ENCODE peak calls at places on chromosomes 5 and 9, in seven cellular contexts. E, I, L, J, F, T and K are unnamed samples.

GRCh38 chr5:180950291-180950949 is 38.2 kb upstream of the BTNL3 start:
- DNase-seq in T (no peak), F (no peak), L (no peak), E (no peak), I (no peak), J (no peak), K (no peak)

GRCh38 chr9:83234541-83234940 is 171.6 kb upstream of the RASEF start:
- DNase-seq in E (no peak), I (no peak), F (no peak), L (no peak), J (no peak), T (no peak), K (no peak)

GRCh38 chr9:107360098-107360497 is 77.0 kb downstream of the RAD23B start:
- DNase-seq in J (no peak), I (no peak), L (no peak), F (no peak), E (no peak), T (no peak), K (no peak)

GRCh38 chr9:103661663-103662062 is 432.4 kb upstream of the SMC2 start:
- DNase-seq in J (no peak), L (no peak), T (no peak), E (no peak), F (no peak), I (no peak), K (no peak)

GRCh38 chr9:116928884-116929283 is 241.8 kb downstream of the TRIM32 start:
- DNase-seq in J (no peak), I (no peak), L (no peak), E (no peak), F (no peak), T (no peak), K (no peak)

GRCh38 chr5:165757756-165758155 is 2252.3 kb downstream of the MAT2B start:
- DNase-seq in I (no peak), J (no peak), F (no peak), L (no peak), T (no peak), E (no peak), K (no peak)

GRCh38 chr5:173823274-173823644 is 64.9 kb upstream of the CPEB4 start:
- DNase-seq in T (no peak), L (no peak), J (no peak), F (no peak), I (no peak), E (no peak), K (no peak)

GRCh38 chr9:131103535-131103934 is 7.2 kb downstream of the AIF1L start:
- DNase-seq in L (no peak), I (no peak), T (no peak), E (no peak), F (no peak), J (no peak), K (no peak)

GRCh38 chr5:157478726-157479125 is 18.7 kb downstream of the NIPAL4 start:
- DNase-seq in T (no peak), I (no peak), J (no peak), F (no peak), L (no peak), E (no peak), K (no peak)

GRCh38 chr9:32378496-32378895 is 5.9 kb upstream of the ACO1 start:
- DNase-seq in E (peak), F (peak), T (no peak), L (peak), J (no peak), I (no peak), K (no peak)

GRCh38 chr9:33101104-33101951 is 24.9 kb upstream of the SMU1 start:
- DNase-seq in E (no peak), L (no peak), J (no peak), T (no peak), I (no peak), F (no peak), K (no peak)

GRCh38 chr9:26210338-26210851 is 532.2 kb upstream of the TUSC1 start:
- DNase-seq in F (no peak), J (no peak), I (no peak), T (no peak), L (no peak), E (no peak), K (no peak)

GRCh38 chr9:69809304-69809863 is 11.2 kb upstream of the CFAP95 start:
- DNase-seq in E (no peak), J (peak), T (no peak), I (no peak), F (no peak), L (no peak), K (no peak)

GRCh38 chr9:127074561-127075548 is 47.6 kb downstream of the ANGPTL2 start:
- DNase-seq in J (no peak), I (no peak), L (no peak), F (no peak), T (no peak), E (no peak), K (no peak)

GRCh38 chr5:157390179-157390923 is 69.7 kb upstream of the NIPAL4 start:
- DNase-seq in F (peak), L (no peak), I (peak), T (peak), E (peak), J (no peak), K (no peak)

GRCh38 chr5:181283347-181283746 is 22.4 kb upstream of the TRIM52 start:
- DNase-seq in J (no peak), L (no peak), I (no peak), F (no peak), T (no peak), E (no peak), K (no peak)

GRCh38 chr5:38601133-38601842 is 44.8 kb upstream of the LIFR start:
- DNase-seq in L (no peak), I (no peak), J (no peak), E (no peak), F (no peak), T (no peak), K (no peak)

GRCh38 chr9:73680831-73681230 is 529.2 kb downstream of the ANXA1 start:
- DNase-seq in T (no peak), E (no peak), I (no peak), J (no peak), F (no peak), L (no peak), K (no peak)

GRCh38 chr5:111935835-111936234 is 178.8 kb upstream of the NREP start:
- DNase-seq in T (no peak), I (no peak), F (no peak), J (no peak), L (no peak), E (no peak), K (no peak)